ENCODE peak calls at places on chromosome 19, in seven cellular contexts. K, B, N, T, R, O and Y are unnamed samples.

GRCh38 chr19:46404039-46404883 is 9.1 kb downstream of the CCDC8 start:
- DNase-seq in N (no peak), O (no peak), B (no peak), R (peak), T (no peak), K (no peak), Y (no peak)

GRCh38 chr19:1189419-1189818 is 15.4 kb upstream of the SBNO2 start:
- DNase-seq in O (no peak), N (no peak), T (no peak), B (no peak), R (no peak), K (no peak), Y (no peak)

GRCh38 chr19:49637865-49638350 is 2.0 kb downstream of the RRAS start:
- DNase-seq in T (no peak), K (no peak), O (no peak), B (no peak), N (no peak), R (peak), Y (no peak)

GRCh38 chr19:38842439-38843174 is 7.2 kb downstream of the HNRNPL start:
- DNase-seq in O (no peak), B (no peak), K (no peak), N (no peak), R (no peak), T (no peak), Y (peak)

GRCh38 chr19:55101261-55101660 is 16.2 kb downstream of the PPP1R12C start:
- DNase-seq in B (peak), N (no peak), K (peak), O (no peak), T (no peak), R (no peak), Y (no peak)

GRCh38 chr19:57025491-57025890 is 94.3 kb upstream of the USP29 start:
- DNase-seq in K (no peak), T (no peak), N (no peak), B (no peak), R (no peak), O (no peak), Y (no peak)

GRCh38 chr19:35013047-35013819 is 13.1 kb downstream of the GRAMD1A start:
- DNase-seq in N (no peak), B (peak), K (no peak), T (no peak), R (peak), O (no peak), Y (peak)

GRCh38 chr19:56170261-56170660 is 5.5 kb upstream of the GALP start:
- DNase-seq in R (no peak), N (no peak), K (no peak), O (no peak), T (no peak), B (no peak), Y (no peak)

GRCh38 chr19:55153652-55154264 is 3.8 kb downstream of the TNNI3 start:
- DNase-seq in N (no peak), R (no peak), K (no peak), B (no peak), T (no peak), O (no peak), Y (no peak)